ENCODE peak calls at places on chromosomes 4 and X, in nine cellular contexts. N, E, D, P, L, Z, W, U and F are unnamed samples.

GRCh38 chr4:147423229-147423628 is 57.7 kb upstream of the EDNRA start:
- DNase-seq in N (no peak), E (no peak), D (no peak), P (no peak), L (no peak), Z (no peak), W (no peak), U (no peak), F (no peak)

GRCh38 chrX:56763556-56764152 is 34.6 kb downstream of the NBDY start:
- DNase-seq in N (peak; percentile 73), E (no peak), D (peak; percentile 88), P (peak; percentile 49), L (peak; percentile 59), Z (no peak), W (no peak), U (no peak), F (peak; percentile 77)

GRCh38 chr4:188661502-188661901 is 522.3 kb downstream of the TRIML1 start:
- DNase-seq in N (no peak), E (no peak), D (no peak), P (no peak), L (no peak), Z (no peak), W (no peak), U (no peak), F (peak; percentile 14)

GRCh38 chrX:46770006-46770816 is 11.3 kb upstream of the SLC9A7 start:
- DNase-seq in N (no peak), E (no peak), D (peak; percentile 66), P (peak; percentile 56), L (no peak), Z (no peak), W (no peak), U (no peak), F (peak; percentile 79)

GRCh38 chrX:24482823-24483410 is 17.8 kb downstream of the PDK3 start:
- DNase-seq in N (no peak), E (no peak), D (no peak), P (no peak), L (no peak), Z (no peak), W (no peak), U (no peak), F (no peak)

GRCh38 chr4:152165146-152165545 is 370.7 kb downstream of the FBXW7 start:
- DNase-seq in N (no peak), E (no peak), D (peak; percentile 65), P (no peak), L (no peak), Z (no peak), W (no peak), U (no peak), F (no peak)

GRCh38 chr4:176834531-176834930 is 41.8 kb upstream of the VEGFC start:
- DNase-seq in N (no peak), E (no peak), D (no peak), P (peak; percentile 23), L (no peak), Z (no peak), W (no peak), U (no peak), F (no peak)

GRCh38 chr4:162115323-162115722 is 48.5 kb downstream of the FSTL5 start:
- DNase-seq in N (no peak), E (no peak), D (no peak), P (no peak), L (no peak), Z (no peak), W (no peak), U (no peak), F (no peak)

GRCh38 chr4:121705521-121705920 is 8.7 kb upstream of the ANXA5 start:
- DNase-seq in N (no peak), E (no peak), D (no peak), P (no peak), L (no peak), Z (no peak), W (no peak), U (no peak), F (no peak)

GRCh38 chr4:38856524-38857337 is at the start of gene TLR6:
- DNase-seq in N (peak; percentile 44), E (peak; percentile 78), D (peak; percentile 79), P (peak; percentile 63), L (no peak), Z (peak; percentile 53), W (peak; percentile 37), U (peak; percentile 90), F (peak; percentile 59)

GRCh38 chr4:8705161-8706145 is 112.9 kb downstream of the CPZ start:
- DNase-seq in N (no peak), E (no peak), D (no peak), P (no peak), L (no peak), Z (no peak), W (no peak), U (no peak), F (no peak)

GRCh38 chrX:25523574-25523973 is 507.8 kb upstream of the ARX start:
- DNase-seq in N (no peak), E (peak; percentile 56), D (no peak), P (peak; percentile 67), L (no peak), Z (no peak), W (no peak), U (peak; percentile 25), F (peak; percentile 26)

GRCh38 chrX:148599404-148599803 is 99.0 kb downstream of the AFF2 start:
- DNase-seq in N (no peak), E (no peak), D (no peak), P (no peak), L (no peak), Z (no peak), W (no peak), U (no peak), F (no peak)